ENCODE peak calls at places on chromosomes 3 and 15, in nine cellular contexts. E is OCI-LY7, R is astrocyte, O is NT2/D1, M is psoas muscle, S is hepatocyte, Z is lower lobe of right lung, P is heart right ventricle, V is neuronal stem cell. Y is an unnamed sample. For H3K36me3, the result is how much of the 10 kb centered on the place peaks cover.

GRCh38 chr15:62925875-62926274 is 116.7 kb upstream of the TPM1 start:
- DNase-seq in P (no peak), V (no peak), S (no peak), Z (no peak), M (no peak), O (no peak), E (no peak), R (no peak), Y (no peak)

GRCh38 chr15:39251413-39252197 is 329.3 kb upstream of the THBS1 start:
- DNase-seq in P (no peak), O (no peak), V (no peak), R (peak), S (no peak), M (no peak), E (no peak), Z (no peak), Y (no peak)

GRCh38 chr3:188380722-188381121 is 226.8 kb downstream of the LPP start:
- DNase-seq in V (no peak), E (no peak), Z (no peak), S (no peak), M (no peak), O (no peak), R (no peak), P (no peak), Y (no peak)

GRCh38 chr3:101780661-101781060 is 1.6 kb downstream of the NXPE3 start:
- DNase-seq in E (no peak), S (peak), P (no peak), R (peak), Z (no peak), V (no peak), M (no peak), O (no peak), Y (no peak)

GRCh38 chr3:52608337-52608736 is 71.9 kb downstream of the UQCC5 start:
- DNase-seq in R (no peak), Z (no peak), E (no peak), O (no peak), S (no peak), M (no peak), P (no peak), V (no peak), Y (no peak)

GRCh38 chr3:149813367-149814281 is 609 bp downstream of the RNF13 start:
- DNase-seq in M (peak), Z (no peak), R (peak), O (peak), S (peak), V (peak), E (peak), P (no peak), Y (no peak)

GRCh38 chr3:194586839-194587238 is 46.4 kb downstream of the TMEM44 start:
- DNase-seq in M (no peak), S (no peak), O (no peak), E (no peak), R (peak), Z (no peak), P (no peak), V (no peak), Y (no peak)

GRCh38 chr3:133301194-133301593 is 98.7 kb upstream of the BFSP2 start:
- DNase-seq in O (no peak), S (no peak), P (no peak), M (no peak), Z (no peak), E (no peak), V (no peak), R (peak), Y (no peak)

GRCh38 chr15:86362556-86362955 is 282.9 kb downstream of the AGBL1 start:
- DNase-seq in E (no peak), R (peak), P (no peak), V (no peak), Z (no peak), O (no peak), S (peak), M (no peak), Y (no peak)

GRCh38 chr3:137845161-137845560 is 81.0 kb downstream of the SOX14 start:
- DNase-seq in Z (no peak), S (peak), M (no peak), P (no peak), O (no peak), R (no peak), E (no peak), V (no peak), Y (no peak)

GRCh38 chr3:180762866-180763265 is 83.6 kb upstream of the CCDC39 start:
- DNase-seq in V (no peak), E (no peak), R (no peak), P (no peak), O (no peak), S (no peak), M (no peak), Z (no peak), Y (no peak)

GRCh38 chr3:144294659-144295538 is 323.3 kb downstream of the DIPK2A start:
- DNase-seq in P (no peak), S (no peak), Z (no peak), O (no peak), M (no peak), R (no peak), V (no peak), E (no peak), Y (no peak)

GRCh38 chr3:171801738-171802600 is 8.3 kb downstream of the PLD1 start:
- DNase-seq in M (no peak), S (no peak), O (no peak), E (no peak), R (peak), P (no peak), Z (no peak), V (no peak), Y (no peak)

DNA sequence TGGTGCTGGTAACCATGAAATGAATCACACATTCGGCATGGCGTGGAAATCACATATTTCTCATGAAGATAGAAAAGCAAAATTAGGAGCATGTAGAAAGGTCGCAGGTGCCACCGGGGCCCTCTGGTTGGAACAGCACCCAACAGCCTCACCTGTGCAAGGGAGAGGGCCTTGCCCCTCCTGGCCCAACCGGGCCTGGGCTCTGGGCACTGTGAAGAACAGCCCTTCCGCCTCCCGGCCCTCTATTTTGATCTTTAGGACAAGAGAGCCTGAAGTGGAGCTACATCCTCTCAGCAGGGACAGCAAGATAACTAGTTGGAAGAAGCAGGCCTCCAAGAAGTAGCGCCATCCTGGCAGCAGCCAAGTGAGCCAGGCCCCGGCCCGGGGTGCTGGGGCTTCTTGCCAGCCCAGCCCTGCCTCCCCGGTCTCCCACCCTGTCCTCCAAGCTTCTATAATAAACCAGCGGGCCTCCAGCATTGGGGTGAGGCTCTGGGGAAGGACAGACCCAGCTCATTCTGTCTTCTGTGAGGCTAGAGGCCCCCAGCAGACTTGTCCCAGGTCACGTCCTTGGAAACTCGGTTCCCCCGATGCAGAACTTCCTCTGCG is 46.1 kb upstream of the FGD5 start:
- DNase-seq in E (no peak), Z (no peak), M (no peak), S (no peak), V (no peak), R (no peak), P (no peak), O (no peak), Y (no peak)
- H3K36me3 ChIP-seq in E (under half), Z (under half), M (under half), S (under half), V (under half), R (under half), P (under half), O (under half), Y (under half)

GRCh38 chr3:63046580-63046979 is 171.4 kb upstream of the CADPS start:
- DNase-seq in V (no peak), E (no peak), Z (no peak), O (no peak), R (no peak), M (no peak), P (no peak), S (peak), Y (no peak)

GRCh38 chr3:63042866-63043265 is 167.7 kb upstream of the CADPS start:
- DNase-seq in P (no peak), O (no peak), R (no peak), M (no peak), E (no peak), S (no peak), Z (no peak), V (no peak), Y (no peak)

GRCh38 chr3:63046152-63046551 is 170.9 kb upstream of the CADPS start:
- DNase-seq in P (no peak), E (no peak), R (no peak), O (no peak), Z (no peak), S (peak), V (no peak), M (no peak), Y (no peak)

GRCh38 chr3:63047068-63047467 is 171.9 kb upstream of the CADPS start:
- DNase-seq in E (peak), P (no peak), S (peak), R (peak), Z (no peak), O (no peak), V (no peak), M (peak), Y (no peak)

GRCh38 chr3:63043631-63044030 is 168.4 kb upstream of the CADPS start:
- DNase-seq in P (no peak), R (peak), M (no peak), E (no peak), S (peak), O (no peak), V (no peak), Z (no peak), Y (no peak)
- H3K36me3 ChIP-seq in P (under half), R (under half), M (under half), E (under half), S (under half), O (under half), V (under half), Z (under half), Y (under half)

GRCh38 chr15:98914626-98915025 is 93.0 kb downstream of the PGPEP1L start:
- DNase-seq in R (peak), O (no peak), M (no peak), E (no peak), Z (no peak), S (no peak), P (no peak), V (no peak), Y (no peak)
- H3K36me3 ChIP-seq in R (half or more), O (half or more), M (under half), E (under half), Z (half or more), S (under half), P (under half), V (half or more), Y (under half)

GRCh38 chr3:160427832-160428424 is 21.7 kb downstream of the TRIM59 start:
- DNase-seq in P (no peak), S (no peak), V (no peak), E (no peak), R (no peak), O (no peak), Z (no peak), M (no peak), Y (no peak)
- H3K36me3 ChIP-seq in P (under half), S (under half), V (half or more), E (half or more), R (half or more), O (half or more), Z (half or more), M (under half), Y (half or more)

DNA sequence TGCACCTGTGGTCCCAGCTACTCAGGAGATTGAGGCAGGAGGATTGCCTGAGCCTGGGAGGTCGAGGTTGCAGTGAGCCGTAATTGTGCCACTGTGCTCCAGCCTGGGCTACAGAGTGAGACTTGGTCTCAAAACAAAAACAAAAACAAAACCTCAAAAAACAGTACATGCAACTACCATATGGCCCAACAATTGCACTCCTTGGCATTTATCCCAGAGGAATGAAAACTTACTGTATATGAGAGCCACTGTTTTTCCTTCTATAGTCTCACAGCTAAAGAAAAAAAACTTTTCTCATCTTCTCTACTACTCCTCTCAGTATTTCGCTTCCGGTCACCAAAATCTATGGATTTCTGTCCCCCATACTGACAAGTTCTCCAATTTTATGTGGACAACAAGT is 84.3 kb downstream of the FLNB start:
- DNase-seq in V (no peak), P (no peak), E (no peak), M (no peak), S (no peak), R (no peak), O (no peak), Z (no peak), Y (no peak)
- H3K36me3 ChIP-seq in V (under half), P (under half), E (under half), M (under half), S (under half), R (under half), O (half or more), Z (under half), Y (under half)

GRCh38 chr15:79872358-79873017 is 24.3 kb downstream of the MTHFS start:
- DNase-seq in R (peak), E (no peak), V (no peak), M (no peak), S (no peak), O (no peak), P (no peak), Z (peak), Y (no peak)

GRCh38 chr15:79878078-79878705 is 18.6 kb downstream of the MTHFS start:
- DNase-seq in Z (no peak), M (no peak), O (no peak), E (peak), P (no peak), S (no peak), R (no peak), V (no peak), Y (no peak)

GRCh38 chr15:79874242-79874641 is 22.6 kb downstream of the MTHFS start:
- DNase-seq in M (no peak), E (no peak), Z (no peak), O (no peak), R (peak), V (no peak), P (no peak), S (no peak), Y (no peak)

GRCh38 chr15:79875213-79875612 is 21.6 kb downstream of the MTHFS start:
- DNase-seq in R (no peak), V (no peak), M (no peak), Z (no peak), O (no peak), P (no peak), S (no peak), E (no peak), Y (no peak)
- H3K36me3 ChIP-seq in R (under half), V (under half), M (under half), Z (under half), O (under half), P (under half), S (under half), E (half or more), Y (under half)

GRCh38 chr15:28271697-28272250 is 50.2 kb downstream of the HERC2 start:
- DNase-seq in R (no peak), P (no peak), S (no peak), O (no peak), E (no peak), Z (no peak), V (no peak), M (no peak), Y (no peak)

GRCh38 chr15:28274635-28275034 is 47.3 kb downstream of the HERC2 start:
- DNase-seq in R (no peak), M (no peak), Z (no peak), V (no peak), P (no peak), E (no peak), S (no peak), O (no peak), Y (no peak)

GRCh38 chr15:28273468-28273867 is 48.5 kb downstream of the HERC2 start:
- DNase-seq in Z (no peak), V (peak), S (peak), M (no peak), O (no peak), P (no peak), R (no peak), E (no peak), Y (no peak)

GRCh38 chr15:28274211-28274610 is 47.8 kb downstream of the HERC2 start:
- DNase-seq in V (no peak), E (no peak), Z (no peak), P (no peak), R (no peak), M (no peak), O (no peak), S (no peak), Y (no peak)

GRCh38 chr15:28272587-28272986 is 49.4 kb downstream of the HERC2 start:
- DNase-seq in E (no peak), M (no peak), S (no peak), P (no peak), V (no peak), Z (no peak), O (no peak), R (no peak), Y (no peak)
- H3K36me3 ChIP-seq in E (half or more), M (under half), S (under half), P (under half), V (half or more), Z (half or more), O (half or more), R (under half), Y (under half)

DNA sequence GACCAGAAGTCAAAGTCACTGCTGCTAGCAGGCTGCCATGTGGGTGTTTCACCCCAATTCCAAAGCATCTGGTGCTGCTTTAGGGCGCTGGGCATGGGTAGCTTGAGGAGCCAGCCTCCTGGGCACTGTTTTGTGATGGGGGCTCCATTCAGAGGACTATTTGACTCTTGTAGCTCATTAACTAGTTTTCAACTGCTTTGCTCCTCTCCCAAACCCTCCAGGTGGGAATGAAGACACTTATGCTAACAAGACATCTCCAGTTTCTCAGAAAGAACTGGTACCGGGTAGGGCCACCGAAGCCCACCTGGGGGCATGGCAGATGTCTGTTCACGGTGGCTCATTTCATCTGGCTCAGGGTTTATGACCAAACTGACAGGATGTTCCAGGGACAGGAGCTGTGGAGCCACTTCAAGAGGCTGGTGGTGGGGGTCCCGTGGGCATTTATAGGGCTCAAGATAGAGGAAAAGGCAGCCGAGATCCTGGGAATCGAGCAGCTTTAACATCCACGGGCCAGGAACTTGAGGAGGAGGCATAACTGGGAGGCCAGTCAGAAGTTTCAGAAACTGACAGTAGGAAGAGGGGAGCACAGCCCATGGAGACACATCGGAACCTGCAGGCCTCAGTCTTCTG is 17.7 kb downstream of the AMOTL2 start:
- DNase-seq in S (no peak), R (no peak), E (no peak), M (peak), V (no peak), O (no peak), P (no peak), Z (no peak), Y (no peak)
- H3K36me3 ChIP-seq in S (under half), R (half or more), E (under half), M (under half), V (half or more), O (half or more), P (under half), Z (half or more), Y (half or more)